ENCODE peak calls at places on chromosomes 11 and 22, in ten cellular contexts. Y, K, L, U, O, D, T, F, J and H are unnamed samples.
A peak's percentile ranks its signal among the peaks of the same experiment; 100 is the strongest.

GRCh38 chr11:120017582-120017981 is 120.3 kb downstream of the TRIM29 start:
- DNase-seq in T (no peak), Y (no peak), U (no peak), D (no peak), L (no peak), J (no peak), K (no peak), F (no peak), O (no peak), H (no peak)

GRCh38 chr11:126880872-126881271 is 119.7 kb downstream of the KIRREL3 start:
- DNase-seq in L (no peak), K (no peak), D (no peak), J (no peak), O (no peak), Y (no peak), F (no peak), T (no peak), U (no peak), H (no peak)

GRCh38 chr11:106691807-106692365 is 326.4 kb downstream of the GUCY1A2 start:
- DNase-seq in Y (no peak), T (no peak), J (no peak), F (no peak), U (no peak), L (no peak), D (no peak), K (no peak), O (peak; percentile 12), H (no peak)

GRCh38 chr11:111450480-111451320 is 61.5 kb downstream of the BTG4 start:
- DNase-seq in J (no peak), D (no peak), T (no peak), U (no peak), O (no peak), Y (no peak), L (no peak), F (peak; percentile 83), K (no peak), H (no peak)

GRCh38 chr22:26559961-26560575 is 29.9 kb downstream of the TPST2 start:
- DNase-seq in K (no peak), T (no peak), F (no peak), O (no peak), Y (no peak), U (no peak), D (no peak), L (no peak), J (no peak), H (no peak)

GRCh38 chr11:130536106-130537040 is 87.9 kb downstream of the ADAMTS15 start:
- DNase-seq in K (no peak), Y (no peak), D (no peak), J (no peak), L (peak; percentile 4), O (peak; percentile 38), T (no peak), U (no peak), F (no peak), H (no peak)

GRCh38 chr22:50601669-50602337 is 1.2 kb downstream of the MAPK8IP2 start:
- DNase-seq in L (no peak), O (peak; percentile 35), U (no peak), K (no peak), T (peak; percentile 61), D (no peak), J (no peak), Y (no peak), F (peak; percentile 79), H (no peak)

GRCh38 chr22:42396621-42397331 is 35.4 kb downstream of the NFAM1 start:
- DNase-seq in Y (no peak), O (no peak), T (no peak), J (peak; percentile 92), K (no peak), L (no peak), U (peak; percentile 17), F (no peak), D (no peak), H (no peak)

GRCh38 chr11:131661137-131661536 is 290.7 kb downstream of the NTM start:
- DNase-seq in F (peak; percentile 25), J (no peak), D (no peak), U (no peak), L (no peak), K (no peak), Y (no peak), O (peak; percentile 56), T (no peak), H (no peak)

GRCh38 chr11:80122211-80122610 is 681.4 kb upstream of the TENM4 start:
- DNase-seq in F (no peak), Y (no peak), D (no peak), K (no peak), T (no peak), L (no peak), U (no peak), J (no peak), O (no peak), H (no peak)

GRCh38 chr11:56910785-56911184 is 77.9 kb upstream of the OR5AK2 start:
- DNase-seq in K (no peak), U (no peak), J (no peak), T (no peak), D (no peak), L (peak; percentile 78), O (peak; percentile 14), F (no peak), Y (no peak), H (no peak)

GRCh38 chr11:56916162-56916561 is 72.6 kb upstream of the OR5AK2 start:
- DNase-seq in K (no peak), U (no peak), Y (no peak), T (no peak), L (no peak), J (no peak), D (no peak), F (no peak), O (no peak), H (no peak)

GRCh38 chr11:56917708-56918450 is 70.8 kb upstream of the OR5AK2 start:
- DNase-seq in L (no peak), T (no peak), J (no peak), D (no peak), O (no peak), Y (no peak), U (no peak), F (no peak), K (no peak), H (no peak)

GRCh38 chr11:56911312-56911711 is 77.4 kb upstream of the OR5AK2 start:
- DNase-seq in L (peak; percentile 73), F (no peak), Y (no peak), J (no peak), T (no peak), D (no peak), K (no peak), U (no peak), O (no peak), H (no peak)

DNA sequence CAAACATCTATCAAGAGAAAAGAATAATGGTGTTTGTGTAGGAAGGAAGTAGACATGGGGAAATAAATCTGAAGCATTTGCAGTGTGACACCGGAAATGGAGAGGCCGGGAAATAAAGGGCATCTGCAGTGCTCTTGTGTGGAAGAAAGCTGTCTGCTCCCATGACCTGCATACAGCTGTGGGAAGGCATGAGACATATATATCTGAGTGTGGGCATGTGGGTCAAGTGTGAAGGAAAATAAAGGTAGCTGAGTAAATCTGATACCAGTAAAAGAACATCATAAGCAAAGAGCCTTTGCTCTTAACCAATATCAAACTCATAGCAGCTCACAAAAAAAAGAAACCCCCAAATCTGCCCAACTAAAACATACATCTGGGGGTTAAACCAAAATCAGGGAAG is 72.1 kb upstream of the OR5AK2 start:
- DNase-seq in L (no peak), O (no peak), D (no peak), T (no peak), U (no peak), Y (no peak), F (no peak), K (no peak), J (no peak), H (no peak)
- H3K27ac ChIP-seq in L (peak overlapping the region; percentile 42), O (no peak overlapping the region), D (no peak overlapping the region), T (no peak overlapping the region), U (no peak overlapping the region), Y (no peak overlapping the region), F (no peak overlapping the region), K (no peak overlapping the region), J (no peak overlapping the region), H (no peak overlapping the region)

DNA sequence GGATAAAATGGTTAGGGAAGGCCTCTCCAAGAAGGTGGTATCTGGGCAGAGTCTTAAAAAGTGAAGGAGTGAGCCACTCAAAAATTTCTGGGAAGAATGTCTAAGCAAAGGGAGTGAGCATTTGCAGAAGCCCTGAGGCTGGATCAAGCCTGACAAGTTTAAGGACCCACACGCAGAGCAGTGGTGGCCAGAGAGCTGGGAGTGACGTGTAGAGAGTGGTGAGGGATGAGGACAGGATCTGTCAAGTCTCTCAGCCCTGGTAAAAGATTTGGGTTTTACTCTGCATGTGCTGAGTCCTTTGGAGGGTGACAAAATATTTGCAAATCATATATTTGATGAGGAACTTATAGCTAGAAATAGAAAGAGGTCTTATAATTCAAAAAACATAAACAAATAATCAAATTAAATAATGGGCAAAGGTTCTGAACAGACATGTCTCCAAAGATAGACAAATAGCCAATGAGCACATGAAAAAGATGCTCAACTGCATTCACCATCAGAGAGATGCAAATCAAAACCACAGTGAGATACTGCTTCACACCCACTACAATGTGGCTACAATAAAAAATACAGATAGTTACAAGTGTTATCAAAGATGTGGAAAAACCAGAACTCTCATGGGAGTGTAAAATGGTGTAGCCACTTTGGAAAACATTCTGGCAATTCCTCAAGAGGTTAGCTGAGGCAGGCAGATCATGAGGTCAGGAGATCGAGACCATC is 107.2 kb upstream of the NNMT start:
- DNase-seq in L (no peak), O (no peak), T (no peak), U (no peak), K (no peak), J (no peak), D (no peak), Y (no peak), F (no peak), H (no peak)
- H3K4me1 ChIP-seq in L (no peaks in the 10 kb centered on the region), O (no peaks in the 10 kb centered on the region), T (no peaks in the 10 kb centered on the region), U (peaks cover 4% of the 10 kb centered on the region), K (peaks cover 2% of the 10 kb centered on the region), J (peaks cover 10% of the 10 kb centered on the region), D (no peaks in the 10 kb centered on the region), Y (peaks cover 6% of the 10 kb centered on the region), F (no peaks in the 10 kb centered on the region), H (peaks cover 3% of the 10 kb centered on the region)

GRCh38 chr11:18394928-18395734 is 768 bp downstream of the LDHA start:
- DNase-seq in Y (peak; percentile 8), L (peak; percentile 21), D (peak; percentile 48), O (peak; percentile 37), T (no peak), F (peak; percentile 53), U (peak; percentile 34), J (peak; percentile 78), K (peak; percentile 24), H (no peak)
- H3K4me3 ChIP-seq in Y (peak overlapping the region; percentile 86), L (peak overlapping the region; percentile 97), D (peak overlapping the region; percentile 91), O (peak overlapping the region; percentile 100), T (peak overlapping the region; percentile 91), F (peak overlapping the region; percentile 98), U (peak overlapping the region; percentile 90), J (peak overlapping the region; percentile 93), K (peak overlapping the region; percentile 68), H (peak overlapping the region; percentile 85)

DNA sequence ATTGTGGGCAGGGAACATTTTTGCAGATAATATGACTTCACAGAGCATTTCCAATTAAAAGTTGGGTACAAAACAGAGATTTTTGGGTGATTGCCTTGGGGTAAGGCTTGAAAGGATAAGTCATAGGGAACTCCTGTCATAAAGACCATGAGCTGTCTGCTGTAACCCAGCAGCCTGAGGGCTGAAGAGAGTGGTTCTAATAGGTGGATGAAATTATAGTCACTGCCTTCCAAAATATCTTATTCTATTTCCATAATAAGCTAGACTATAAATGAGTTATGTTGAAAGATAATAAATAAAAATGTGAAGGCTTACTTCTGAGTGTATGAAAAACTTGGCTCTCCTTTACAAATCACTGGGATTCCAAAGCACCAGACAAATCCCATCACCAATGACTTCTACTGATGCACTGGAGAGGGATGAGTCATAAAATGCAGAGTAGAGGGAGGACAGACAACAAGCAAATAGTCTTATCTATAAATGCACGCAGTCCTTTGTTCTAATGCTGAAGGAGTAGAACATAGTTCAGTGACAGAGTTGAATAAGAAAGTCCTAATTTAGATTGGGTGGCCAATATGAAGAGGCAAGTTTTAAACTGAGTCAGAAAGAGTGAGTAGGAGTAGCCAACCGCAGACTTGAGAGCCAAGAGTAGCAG is 775.1 kb upstream of the LRRC4C start:
- DNase-seq in K (no peak), D (no peak), T (no peak), F (no peak), Y (no peak), U (no peak), O (peak; percentile 4), J (no peak), L (no peak), H (no peak)
- H3K27ac ChIP-seq in K (no peak overlapping the region), D (no peak overlapping the region), T (no peak overlapping the region), F (no peak overlapping the region), Y (no peak overlapping the region), U (no peak overlapping the region), O (no peak overlapping the region), J (no peak overlapping the region), L (no peak overlapping the region), H (no peak overlapping the region)